ENCODE peak calls at places on chromosome 7, in six cellular contexts. One of them, this sample, is unnamed. For H3K36me3 and H3K27me3, the result is how much of the 10 kb centered on the place peaks cover.

GRCh38 chr7:727104-727805 is at the start of gene PRKAR1B:
- DNase-seq in tibial artery: no peak
- DNase-seq in mammary epithelial cell: no peak
- DNase-seq in GM06990: peak
- DNase-seq in fibroblast of lung: no peak
- DNase-seq in IMR-90: no peak
- DNase-seq in this sample: no peak

GRCh38 chr7:32470871-32471270 is 19.3 kb downstream of the LSM5 start:
- DNase-seq in tibial artery: no peak
- DNase-seq in mammary epithelial cell: no peak
- DNase-seq in GM06990: no peak
- DNase-seq in fibroblast of lung: no peak
- DNase-seq in IMR-90: no peak
- DNase-seq in this sample: no peak

GRCh38 chr7:5596896-5597246 is 173.2 kb upstream of the TNRC18 start:
- DNase-seq in tibial artery: no peak
- DNase-seq in mammary epithelial cell: no peak
- DNase-seq in GM06990: no peak
- DNase-seq in fibroblast of lung: no peak
- DNase-seq in IMR-90: no peak
- DNase-seq in this sample: no peak

GRCh38 chr7:154853727-154854095 is 149.2 kb downstream of the PAXIP1 start:
- DNase-seq in tibial artery: peak
- DNase-seq in mammary epithelial cell: no peak
- DNase-seq in GM06990: no peak
- DNase-seq in fibroblast of lung: peak
- DNase-seq in IMR-90: no peak
- DNase-seq in this sample: no peak

GRCh38 chr7:131015131-131015954 is 281.3 kb upstream of the KLF14 start:
- DNase-seq in tibial artery: no peak
- DNase-seq in mammary epithelial cell: no peak
- DNase-seq in GM06990: no peak
- DNase-seq in fibroblast of lung: peak
- DNase-seq in IMR-90: peak
- DNase-seq in this sample: no peak

GRCh38 chr7:11212080-11212711 is 238.5 kb downstream of the PHF14 start:
- DNase-seq in tibial artery: no peak
- DNase-seq in mammary epithelial cell: peak
- DNase-seq in GM06990: no peak
- DNase-seq in fibroblast of lung: peak
- DNase-seq in IMR-90: peak
- DNase-seq in this sample: peak

GRCh38 chr7:150955519-150956394 is 22.4 kb downstream of the KCNH2 start:
- DNase-seq in tibial artery: no peak
- DNase-seq in mammary epithelial cell: no peak
- DNase-seq in GM06990: no peak
- DNase-seq in fibroblast of lung: peak
- DNase-seq in IMR-90: peak
- DNase-seq in this sample: no peak

GRCh38 chr7:82247814-82248433 is 195.7 kb downstream of the CACNA2D1 start:
- DNase-seq in tibial artery: no peak
- DNase-seq in mammary epithelial cell: peak
- DNase-seq in GM06990: no peak
- DNase-seq in fibroblast of lung: peak
- DNase-seq in IMR-90: peak
- DNase-seq in this sample: no peak

GRCh38 chr7:83362786-83363185 is 200.1 kb upstream of the PCLO start:
- DNase-seq in tibial artery: no peak
- DNase-seq in mammary epithelial cell: no peak
- DNase-seq in GM06990: no peak
- DNase-seq in fibroblast of lung: peak
- DNase-seq in IMR-90: no peak
- DNase-seq in this sample: no peak

GRCh38 chr7:1232103-1232466 is 587 bp upstream of the UNCX start:
- DNase-seq in tibial artery: no peak
- DNase-seq in mammary epithelial cell: no peak
- DNase-seq in GM06990: no peak
- DNase-seq in fibroblast of lung: no peak
- DNase-seq in IMR-90: no peak
- DNase-seq in this sample: no peak

GRCh38 chr7:158595068-158595467 is 7.4 kb upstream of the PTPRN2 start:
- DNase-seq in tibial artery: no peak
- DNase-seq in mammary epithelial cell: peak
- DNase-seq in GM06990: peak
- DNase-seq in fibroblast of lung: peak
- DNase-seq in IMR-90: peak
- DNase-seq in this sample: no peak

DNA sequence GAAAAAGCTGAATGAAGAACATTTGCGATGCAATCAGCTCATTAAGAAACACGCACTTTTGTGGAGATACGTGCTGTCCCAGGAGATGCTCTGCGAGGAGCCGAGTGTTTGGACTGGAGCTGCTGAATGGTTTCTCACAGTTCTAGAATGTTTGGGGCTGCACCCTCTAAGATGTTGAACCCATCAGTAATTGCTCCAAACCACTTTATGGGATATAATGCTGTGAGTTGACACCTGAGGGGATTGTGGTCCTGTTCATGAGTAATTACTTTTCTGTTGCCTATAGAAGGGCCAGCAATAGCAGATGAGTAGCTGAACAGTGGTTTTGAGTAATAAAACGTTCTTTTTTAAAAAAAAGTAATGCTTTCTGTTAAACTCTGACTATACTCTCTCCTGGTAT is 63.1 kb downstream of the IKZF1 start:
- DNase-seq in tibial artery: no peak
- DNase-seq in mammary epithelial cell: no peak
- DNase-seq in GM06990: no peak
- DNase-seq in fibroblast of lung: no peak
- DNase-seq in IMR-90: no peak
- DNase-seq in this sample: no peak
- H3K36me3 ChIP-seq in tibial artery: under half
- H3K36me3 ChIP-seq in mammary epithelial cell: under half
- H3K36me3 ChIP-seq in GM06990: under half
- H3K36me3 ChIP-seq in fibroblast of lung: under half
- H3K36me3 ChIP-seq in IMR-90: under half
- H3K36me3 ChIP-seq in this sample: under half

GRCh38 chr7:27214587-27214950 is 14.7 kb upstream of the HOXA13 start:
- DNase-seq in tibial artery: no peak
- DNase-seq in mammary epithelial cell: no peak
- DNase-seq in GM06990: no peak
- DNase-seq in fibroblast of lung: no peak
- DNase-seq in IMR-90: no peak
- DNase-seq in this sample: no peak

GRCh38 chr7:27213150-27213903 is 13.4 kb upstream of the HOXA13 start:
- DNase-seq in tibial artery: peak
- DNase-seq in mammary epithelial cell: no peak
- DNase-seq in GM06990: no peak
- DNase-seq in fibroblast of lung: no peak
- DNase-seq in IMR-90: no peak
- DNase-seq in this sample: no peak

GRCh38 chr7:27213904-27214586 is 14.2 kb upstream of the HOXA13 start:
- DNase-seq in tibial artery: no peak
- DNase-seq in mammary epithelial cell: no peak
- DNase-seq in GM06990: no peak
- DNase-seq in fibroblast of lung: no peak
- DNase-seq in IMR-90: no peak
- DNase-seq in this sample: no peak

GRCh38 chr7:27217951-27218350 is 18.1 kb upstream of the HOXA13 start:
- DNase-seq in tibial artery: no peak
- DNase-seq in mammary epithelial cell: no peak
- DNase-seq in GM06990: no peak
- DNase-seq in fibroblast of lung: no peak
- DNase-seq in IMR-90: no peak
- DNase-seq in this sample: no peak

GRCh38 chr7:27215356-27215755 is 15.5 kb upstream of the HOXA13 start:
- DNase-seq in tibial artery: no peak
- DNase-seq in mammary epithelial cell: no peak
- DNase-seq in GM06990: no peak
- DNase-seq in fibroblast of lung: no peak
- DNase-seq in IMR-90: no peak
- DNase-seq in this sample: no peak
- H3K27me3 ChIP-seq in tibial artery: under half
- H3K27me3 ChIP-seq in mammary epithelial cell: under half
- H3K27me3 ChIP-seq in GM06990: under half
- H3K27me3 ChIP-seq in fibroblast of lung: half or more
- H3K27me3 ChIP-seq in IMR-90: half or more
- H3K27me3 ChIP-seq in this sample: half or more

GRCh38 chr7:28410628-28411578 is 1.4 kb upstream of the CREB5 start:
- DNase-seq in tibial artery: peak
- DNase-seq in mammary epithelial cell: peak
- DNase-seq in GM06990: peak
- DNase-seq in fibroblast of lung: peak
- DNase-seq in IMR-90: peak
- DNase-seq in this sample: no peak

GRCh38 chr7:28408974-28409715 is 3.2 kb upstream of the CREB5 start:
- DNase-seq in tibial artery: peak
- DNase-seq in mammary epithelial cell: peak
- DNase-seq in GM06990: peak
- DNase-seq in fibroblast of lung: peak
- DNase-seq in IMR-90: peak
- DNase-seq in this sample: peak

GRCh38 chr7:28411876-28412662 is at the start of gene CREB5:
- DNase-seq in tibial artery: no peak
- DNase-seq in mammary epithelial cell: no peak
- DNase-seq in GM06990: no peak
- DNase-seq in fibroblast of lung: no peak
- DNase-seq in IMR-90: peak
- DNase-seq in this sample: no peak

GRCh38 chr7:28408105-28408973 is 4.0 kb upstream of the CREB5 start:
- DNase-seq in tibial artery: no peak
- DNase-seq in mammary epithelial cell: no peak
- DNase-seq in GM06990: no peak
- DNase-seq in fibroblast of lung: no peak
- DNase-seq in IMR-90: peak
- DNase-seq in this sample: no peak

DNA sequence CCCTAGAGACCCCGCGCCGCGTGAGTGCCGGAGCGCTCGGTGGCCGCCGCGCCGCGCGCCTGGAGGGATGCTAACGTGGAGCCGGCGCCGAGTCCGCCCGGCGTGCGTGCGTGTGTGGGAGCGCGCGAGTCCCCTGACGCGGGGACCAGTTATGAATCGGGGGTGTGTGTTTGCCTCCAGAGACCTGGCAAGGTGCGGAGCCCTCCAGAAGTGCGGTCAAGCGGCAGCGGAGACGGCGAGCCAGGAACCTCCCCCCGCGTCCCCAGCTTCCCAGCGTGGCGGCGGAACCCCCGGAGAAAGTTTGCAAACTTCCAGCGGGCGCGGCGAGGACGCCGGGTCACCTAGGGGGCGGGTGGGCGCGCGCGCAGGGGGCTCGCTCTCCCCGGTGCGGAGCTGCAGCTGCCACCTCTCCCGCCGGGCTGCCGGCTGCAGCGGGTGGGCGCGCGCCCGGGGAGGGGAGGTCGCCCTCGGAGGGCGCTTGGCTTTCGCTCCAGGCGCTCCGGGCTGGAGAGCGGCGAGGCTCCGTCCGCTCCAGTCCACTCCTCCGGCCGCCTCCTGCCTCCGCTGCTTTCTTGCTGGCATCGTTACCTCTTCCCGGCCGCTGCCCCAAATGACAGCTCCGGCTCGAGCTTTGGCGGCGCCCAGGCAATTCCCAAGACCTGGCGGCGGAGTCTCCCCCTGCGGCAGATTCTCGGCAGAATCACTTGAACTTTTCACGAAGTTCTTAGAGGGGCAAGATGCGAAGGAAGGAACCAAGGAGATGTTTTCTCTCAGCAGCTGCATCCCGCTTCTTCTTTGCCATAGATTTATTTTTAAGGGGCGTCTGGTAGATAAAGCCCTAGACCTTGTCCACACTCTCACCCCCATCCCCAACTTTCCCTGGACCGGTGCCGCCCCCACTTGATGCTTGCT is 2.3 kb upstream of the CREB5 start:
- DNase-seq in tibial artery: peak
- DNase-seq in mammary epithelial cell: peak
- DNase-seq in GM06990: peak
- DNase-seq in fibroblast of lung: peak
- DNase-seq in IMR-90: peak
- DNase-seq in this sample: no peak
- H3K4me3 ChIP-seq in tibial artery: peak
- H3K4me3 ChIP-seq in mammary epithelial cell: peak
- H3K4me3 ChIP-seq in GM06990: peak
- H3K4me3 ChIP-seq in fibroblast of lung: peak
- H3K4me3 ChIP-seq in IMR-90: peak
- H3K4me3 ChIP-seq in this sample: peak

GRCh38 chr7:100881136-100881535 is 6.2 kb downstream of the SRRT start:
- DNase-seq in tibial artery: no peak
- DNase-seq in mammary epithelial cell: no peak
- DNase-seq in GM06990: no peak
- DNase-seq in fibroblast of lung: no peak
- DNase-seq in IMR-90: no peak
- DNase-seq in this sample: no peak
- H3K36me3 ChIP-seq in tibial artery: half or more
- H3K36me3 ChIP-seq in mammary epithelial cell: under half
- H3K36me3 ChIP-seq in GM06990: under half
- H3K36me3 ChIP-seq in fibroblast of lung: under half
- H3K36me3 ChIP-seq in IMR-90: half or more
- H3K36me3 ChIP-seq in this sample: under half

This sample was measured in kidney epithelial cell.